ENCODE peak calls at places on chromosomes 1 and 21, in eight cellular contexts. J is fibroblast of gingiva, Z is AG08396, Y is T-helper 1 cell, E is breast epithelium, V is HFF-Myc, K is Ammon's horn, A is psoas muscle. F is an unnamed sample.

GRCh38 chr21:36169465-36170128 is 13.0 kb downstream of the DOP1B start:
- DNase-seq in V (no peak), Z (no peak), A (no peak), E (no peak), J (no peak), K (no peak), Y (no peak), F (no peak)

GRCh38 chr1:18721066-18721465 is 90.4 kb downstream of the PAX7 start:
- DNase-seq in J (no peak), Y (no peak), E (no peak), Z (no peak), A (no peak), V (no peak), K (no peak), F (no peak)

GRCh38 chr1:235919127-235919796 is 52.6 kb upstream of the LYST start:
- DNase-seq in Y (no peak), K (peak), V (no peak), E (no peak), Z (no peak), J (peak), A (no peak), F (no peak)

GRCh38 chr21:36481639-36482038 is 1.7 kb upstream of the CLDN14 start:
- DNase-seq in A (no peak), Z (no peak), E (no peak), Y (no peak), V (no peak), J (no peak), K (no peak), F (no peak)

GRCh38 chr1:24826510-24826909 is 81.3 kb downstream of the CLIC4 start:
- DNase-seq in V (no peak), J (no peak), K (no peak), Y (no peak), A (no peak), E (no peak), Z (no peak), F (no peak)

GRCh38 chr1:26780344-26780957 is 7.3 kb upstream of the PIGV start:
- DNase-seq in E (no peak), K (no peak), Y (no peak), V (no peak), J (no peak), A (no peak), Z (no peak), F (no peak)

GRCh38 chr1:51666463-51666862 is 49.6 kb downstream of the OSBPL9 start:
- DNase-seq in Z (no peak), Y (no peak), K (no peak), J (no peak), E (no peak), V (no peak), A (no peak), F (no peak)

GRCh38 chr1:170881268-170882265 is 53.8 kb upstream of the MROH9 start:
- DNase-seq in V (peak), A (no peak), J (peak), K (peak), Z (peak), Y (no peak), E (no peak), F (no peak)

GRCh38 chr1:77983997-77984355 is 5.1 kb upstream of the FUBP1 start:
- DNase-seq in K (no peak), A (no peak), E (no peak), J (no peak), Z (no peak), V (no peak), Y (no peak), F (no peak)

GRCh38 chr21:31730687-31731111 is 1.2 kb downstream of the SCAF4 start:
- DNase-seq in E (no peak), A (no peak), J (no peak), V (no peak), Y (no peak), K (peak), Z (no peak), F (no peak)

GRCh38 chr1:229430761-229431269 is 3.1 kb downstream of the ACTA1 start:
- DNase-seq in J (peak), A (peak), Y (no peak), Z (peak), K (no peak), V (no peak), E (no peak), F (no peak)